ENCODE peak calls at places on chromosome 2, in seven cellular contexts. D is heart right ventricle, N is neural progenitor cell, L is left ventricle myocardium inferior, T is endodermal cell, I is upper lobe of left lung, K is brain microvascular endothelial cell. O is an unnamed sample.

GRCh38 chr2:96538487-96539214 is 2.1 kb downstream of the ARID5A start:
- DNase-seq in D (peak; percentile 89), N (peak; percentile 95), L (peak; percentile 85), T (peak; percentile 95), I (peak; percentile 88), K (peak; percentile 47), O (no peak)

GRCh38 chr2:1833046-1833445 is 88.7 kb upstream of the PXDN start:
- DNase-seq in D (no peak), N (no peak), L (no peak), T (no peak), I (no peak), K (no peak), O (no peak)

GRCh38 chr2:238136820-238137537 is 1.5 kb upstream of the KLHL30 start:
- DNase-seq in D (no peak), N (no peak), L (peak; percentile 43), T (no peak), I (peak; percentile 73), K (peak; percentile 59), O (no peak)

GRCh38 chr2:64727843-64728463 is 74.2 kb upstream of the SERTAD2 start:
- DNase-seq in D (no peak), N (peak; percentile 44), L (no peak), T (peak; percentile 73), I (no peak), K (no peak), O (no peak)

GRCh38 chr2:38021589-38021988 is 54.4 kb downstream of the CYP1B1 start:
- DNase-seq in D (no peak), N (no peak), L (no peak), T (no peak), I (no peak), K (no peak), O (no peak)

GRCh38 chr2:199602896-199603482 is 145.2 kb upstream of the SATB2 start:
- DNase-seq in D (no peak), N (no peak), L (no peak), T (no peak), I (no peak), K (no peak), O (no peak)

GRCh38 chr2:99636432-99637034 is 146.7 kb upstream of the REV1 start:
- DNase-seq in D (peak; percentile 90), N (no peak), L (peak; percentile 94), T (no peak), I (no peak), K (no peak), O (no peak)

GRCh38 chr2:71348302-71348701 is 16.7 kb downstream of the ZNF638 start:
- DNase-seq in D (peak; percentile 21), N (peak; percentile 59), L (no peak), T (peak; percentile 54), I (no peak), K (peak; percentile 28), O (no peak)

GRCh38 chr2:8641516-8641915 is 40.3 kb upstream of the ID2 start:
- DNase-seq in D (no peak), N (no peak), L (no peak), T (no peak), I (no peak), K (no peak), O (no peak)

GRCh38 chr2:117481608-117482007 is 332.9 kb upstream of the DDX18 start:
- DNase-seq in D (no peak), N (no peak), L (no peak), T (no peak), I (no peak), K (no peak), O (no peak)

GRCh38 chr2:125397535-125398251 is 1258.3 kb upstream of the GYPC start:
- DNase-seq in D (no peak), N (no peak), L (no peak), T (no peak), I (no peak), K (no peak), O (no peak)

GRCh38 chr2:98444436-98445166 is at the start of gene INPP4A:
- DNase-seq in D (peak; percentile 75), N (peak; percentile 94), L (peak; percentile 80), T (peak; percentile 96), I (peak; percentile 76), K (no peak), O (peak; percentile 75)

GRCh38 chr2:109351164-109351756 is 222.3 kb downstream of the SH3RF3 start:
- DNase-seq in D (peak; percentile 53), N (no peak), L (peak; percentile 70), T (peak; percentile 33), I (peak; percentile 73), K (no peak), O (peak; percentile 31)

GRCh38 chr2:26523750-26524149 is 45.8 kb upstream of the OTOF start:
- DNase-seq in D (no peak), N (no peak), L (no peak), T (peak; percentile 20), I (no peak), K (no peak), O (no peak)

GRCh38 chr2:85255813-85256581 is 71.8 kb downstream of the TGOLN2 start:
- DNase-seq in D (no peak), N (peak; percentile 98), L (no peak), T (peak; percentile 94), I (no peak), K (peak; percentile 36), O (peak; percentile 91)

GRCh38 chr2:196592331-196592911 is 47.1 kb upstream of the CCDC150 start:
- DNase-seq in D (peak; percentile 14), N (no peak), L (peak; percentile 24), T (peak; percentile 87), I (peak; percentile 34), K (peak; percentile 43), O (peak; percentile 19)

GRCh38 chr2:88657131-88657530 is 29.9 kb upstream of the EIF2AK3 start:
- DNase-seq in D (no peak), N (no peak), L (no peak), T (no peak), I (no peak), K (peak; percentile 45), O (no peak)

GRCh38 chr2:168188011-168188410 is 59.4 kb downstream of the STK39 start:
- DNase-seq in D (peak; percentile 55), N (no peak), L (peak; percentile 41), T (no peak), I (no peak), K (no peak), O (no peak)

GRCh38 chr2:240921319-240922233 is 15.4 kb downstream of the CROCC2 start:
- DNase-seq in D (peak; percentile 13), N (no peak), L (peak; percentile 49), T (peak; percentile 31), I (peak; percentile 24), K (peak; percentile 90), O (peak; percentile 78)
- H3K27ac ChIP-seq in D (no peak overlapping the region), N (no peak overlapping the region), L (no peak overlapping the region), T (no peak overlapping the region), I (peak overlapping the region; percentile 66), K (peak overlapping the region; percentile 77), O (peak overlapping the region; percentile 95)

DNA sequence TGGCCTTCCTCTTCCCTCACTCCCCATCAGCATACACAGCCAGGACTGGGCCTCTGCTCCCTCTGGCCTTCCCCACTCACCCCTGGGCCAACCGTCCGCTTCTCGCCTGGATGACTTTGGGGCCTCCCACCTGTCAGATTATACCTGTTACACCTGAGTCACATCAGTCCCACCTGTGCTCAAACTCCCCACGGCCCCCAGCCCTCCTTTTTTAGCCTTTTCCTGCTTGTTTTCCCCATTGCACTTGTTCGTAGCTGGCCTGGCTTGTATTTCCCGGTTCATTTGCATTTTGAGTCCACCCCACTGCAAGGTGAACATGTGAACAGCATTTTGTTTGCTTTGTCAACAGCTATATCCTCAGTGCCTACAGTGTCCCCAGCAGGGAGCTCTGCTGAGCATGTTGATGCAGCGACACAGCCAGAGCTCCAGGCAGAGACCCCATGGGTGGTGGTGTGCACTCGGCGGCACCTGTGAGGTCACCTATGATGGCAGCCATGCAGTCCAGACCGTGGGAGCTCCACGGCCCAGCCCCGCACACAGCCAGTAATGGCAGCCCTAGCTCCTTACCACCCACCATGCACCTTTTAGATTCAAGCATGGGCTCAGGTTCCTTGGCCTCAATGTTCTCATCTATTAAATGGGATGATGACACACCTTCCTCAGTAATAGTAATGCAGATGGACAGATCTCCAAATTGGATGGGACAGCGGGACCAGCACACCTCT is 276.4 kb upstream of the HS6ST1 start:
- DNase-seq in D (no peak), N (no peak), L (no peak), T (no peak), I (no peak), K (no peak), O (no peak)
- TF ChIP-seq CTCF in D (no peak), N (no peak), L (no peak), T (peak; percentile 13), I (no peak), K (peak; percentile 2), O (no peak)

DNA sequence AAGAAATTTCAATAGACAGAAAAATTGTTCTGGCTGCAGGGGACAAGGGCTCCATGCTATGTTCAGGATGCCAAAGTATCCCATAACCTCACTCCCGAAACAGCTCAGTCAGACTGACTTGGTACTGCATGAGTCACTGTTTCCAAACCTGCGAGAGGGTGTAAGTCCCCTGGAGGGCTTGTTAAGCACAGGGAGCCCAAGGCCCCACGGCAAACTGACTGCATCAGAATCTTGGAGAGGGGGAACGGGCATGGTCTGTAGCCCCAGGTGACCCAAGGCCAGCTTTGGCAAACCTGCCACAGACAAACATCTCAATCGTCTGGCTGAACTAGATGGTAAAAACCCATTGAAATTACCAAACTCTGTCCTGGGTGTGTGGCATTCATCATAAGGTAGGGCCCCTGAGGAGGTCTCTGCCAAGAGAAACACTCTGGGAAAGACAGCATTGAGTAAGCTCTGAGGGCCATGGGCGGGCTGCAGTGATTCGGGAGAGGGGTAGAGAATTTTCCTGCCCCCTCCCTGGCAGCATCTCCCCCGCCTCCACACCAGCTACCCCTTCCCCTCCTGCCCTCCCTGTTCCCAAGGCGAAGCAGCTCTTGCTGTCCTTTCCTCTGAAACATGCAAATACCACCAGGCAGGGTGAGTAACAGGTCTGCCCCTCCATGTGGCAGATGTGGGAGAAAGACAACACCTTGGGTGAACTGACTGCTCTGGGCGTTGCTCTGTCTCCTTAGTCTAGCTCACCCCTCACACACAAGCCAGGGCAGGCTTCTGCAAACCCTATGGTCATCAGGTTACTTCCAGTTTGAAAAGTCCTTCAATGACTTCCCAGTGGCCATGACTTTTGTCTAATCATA is 274.7 kb upstream of the SIX2 start:
- DNase-seq in D (no peak), N (no peak), L (no peak), T (peak; percentile 61), I (no peak), K (peak; percentile 74), O (peak; percentile 71)
- H3K27ac ChIP-seq in D (no peak overlapping the region), N (no peak overlapping the region), L (no peak overlapping the region), T (no peak overlapping the region), I (no peak overlapping the region), K (peak overlapping the region; percentile 33), O (peak overlapping the region; percentile 90)

DNA sequence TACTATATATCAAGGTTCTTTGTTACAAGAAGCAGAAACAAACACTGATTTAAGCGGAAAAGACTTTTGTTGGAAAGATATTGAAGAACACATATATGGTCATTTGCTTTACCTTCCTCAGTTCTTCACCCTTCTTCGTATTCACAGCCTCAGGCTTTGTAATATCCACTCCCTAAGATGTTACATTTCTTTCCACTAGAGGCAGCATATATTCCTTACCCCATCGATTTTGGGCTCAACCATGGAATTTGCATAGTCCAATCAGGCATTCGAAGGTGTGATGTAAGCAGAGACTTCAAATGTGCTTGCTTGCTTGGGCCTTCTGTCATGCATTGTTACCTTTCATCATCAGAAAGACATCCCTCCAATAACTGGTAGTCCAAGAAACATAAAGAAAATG is 287.4 kb downstream of the PID1 start:
- DNase-seq in D (no peak), N (no peak), L (no peak), T (no peak), I (no peak), K (no peak), O (no peak)
- TF ChIP-seq CTCF in D (no peak), N (no peak), L (no peak), T (peak; percentile 33), I (no peak), K (no peak), O (no peak)

GRCh38 chr2:48144777-48145176 is 238.5 kb upstream of the FBXO11 start:
- DNase-seq in D (peak; percentile 12), N (no peak), L (no peak), T (no peak), I (peak; percentile 42), K (peak; percentile 12), O (no peak)
- H3K27ac ChIP-seq in D (no peak overlapping the region), N (no peak overlapping the region), L (no peak overlapping the region), T (no peak overlapping the region), I (no peak overlapping the region), K (no peak overlapping the region), O (no peak overlapping the region)